ENCODE peak calls at places on chromosomes 11 and 22, in seven cellular contexts. One of them, this sample, is unnamed.

GRCh38 chr11:36594316-36594989 is at the start of gene IFTAP:
- DNase-seq in right atrium auricular region: peak
- DNase-seq in right lobe of liver: peak
- DNase-seq in AG04450: peak
- DNase-seq in astrocyte of the spinal cord: peak
- DNase-seq in stomach: peak
- DNase-seq in cardiac muscle cell: peak
- DNase-seq in this sample: no peak

GRCh38 chr11:2927851-2928604 is 1.2 kb downstream of the PHLDA2 start:
- DNase-seq in astrocyte of the spinal cord: peak
- DNase-seq in cardiac muscle cell: no peak
- DNase-seq in right lobe of liver: peak
- DNase-seq in stomach: no peak
- DNase-seq in right atrium auricular region: no peak
- DNase-seq in AG04450: no peak
- DNase-seq in this sample: peak

GRCh38 chr11:30128269-30128932 is 102.4 kb upstream of the FSHB start:
- DNase-seq in astrocyte of the spinal cord: peak
- DNase-seq in right lobe of liver: no peak
- DNase-seq in cardiac muscle cell: peak
- DNase-seq in AG04450: peak
- DNase-seq in right atrium auricular region: no peak
- DNase-seq in stomach: no peak
- DNase-seq in this sample: no peak

GRCh38 chr11:102187416-102188125 is 77.3 kb downstream of the YAP1 start:
- DNase-seq in AG04450: no peak
- DNase-seq in right lobe of liver: no peak
- DNase-seq in astrocyte of the spinal cord: peak
- DNase-seq in cardiac muscle cell: peak
- DNase-seq in stomach: no peak
- DNase-seq in right atrium auricular region: no peak
- DNase-seq in this sample: no peak

GRCh38 chr11:3341298-3341697 is 37.6 kb downstream of the ZNF195 start:
- DNase-seq in stomach: peak
- DNase-seq in AG04450: no peak
- DNase-seq in astrocyte of the spinal cord: peak
- DNase-seq in cardiac muscle cell: peak
- DNase-seq in right lobe of liver: no peak
- DNase-seq in right atrium auricular region: no peak
- DNase-seq in this sample: no peak

GRCh38 chr11:134037093-134037908 is 31.6 kb upstream of the JAM3 start:
- DNase-seq in right atrium auricular region: peak
- DNase-seq in cardiac muscle cell: peak
- DNase-seq in astrocyte of the spinal cord: peak
- DNase-seq in AG04450: peak
- DNase-seq in right lobe of liver: peak
- DNase-seq in stomach: peak
- DNase-seq in this sample: no peak

GRCh38 chr11:74682731-74683278 is 48.4 kb downstream of the CHRDL2 start:
- DNase-seq in right atrium auricular region: peak
- DNase-seq in AG04450: no peak
- DNase-seq in astrocyte of the spinal cord: no peak
- DNase-seq in cardiac muscle cell: no peak
- DNase-seq in stomach: no peak
- DNase-seq in right lobe of liver: no peak
- DNase-seq in this sample: peak

GRCh38 chr11:6067502-6067901 is 36.9 kb upstream of the OR56A1 start:
- DNase-seq in right atrium auricular region: no peak
- DNase-seq in right lobe of liver: no peak
- DNase-seq in cardiac muscle cell: no peak
- DNase-seq in AG04450: no peak
- DNase-seq in astrocyte of the spinal cord: no peak
- DNase-seq in stomach: no peak
- DNase-seq in this sample: no peak

GRCh38 chr11:87722756-87723599 is 452.3 kb downstream of the RAB38 start:
- DNase-seq in astrocyte of the spinal cord: no peak
- DNase-seq in right lobe of liver: no peak
- DNase-seq in AG04450: no peak
- DNase-seq in stomach: peak
- DNase-seq in right atrium auricular region: no peak
- DNase-seq in cardiac muscle cell: peak
- DNase-seq in this sample: no peak

GRCh38 chr11:126465573-126466287 is 110.2 kb downstream of the ST3GAL4 start:
- DNase-seq in cardiac muscle cell: no peak
- DNase-seq in right lobe of liver: no peak
- DNase-seq in AG04450: no peak
- DNase-seq in right atrium auricular region: no peak
- DNase-seq in astrocyte of the spinal cord: no peak
- DNase-seq in stomach: peak
- DNase-seq in this sample: no peak

GRCh38 chr11:96264364-96264763 is 78.6 kb downstream of the MAML2 start:
- DNase-seq in AG04450: no peak
- DNase-seq in astrocyte of the spinal cord: no peak
- DNase-seq in stomach: no peak
- DNase-seq in right lobe of liver: no peak
- DNase-seq in cardiac muscle cell: no peak
- DNase-seq in right atrium auricular region: no peak
- DNase-seq in this sample: no peak

GRCh38 chr22:46791201-46791731 is 28.8 kb downstream of the TBC1D22A start:
- DNase-seq in AG04450: no peak
- DNase-seq in stomach: peak
- DNase-seq in right lobe of liver: no peak
- DNase-seq in cardiac muscle cell: no peak
- DNase-seq in right atrium auricular region: peak
- DNase-seq in astrocyte of the spinal cord: peak
- DNase-seq in this sample: no peak

GRCh38 chr11:5655474-5655873 is 29.4 kb downstream of the TRIM5 start:
- DNase-seq in right atrium auricular region: no peak
- DNase-seq in cardiac muscle cell: no peak
- DNase-seq in stomach: no peak
- DNase-seq in right lobe of liver: no peak
- DNase-seq in AG04450: no peak
- DNase-seq in astrocyte of the spinal cord: no peak
- DNase-seq in this sample: no peak

GRCh38 chr11:125165111-125165663 is 636 bp downstream of the PKNOX2 start:
- DNase-seq in right lobe of liver: no peak
- DNase-seq in AG04450: no peak
- DNase-seq in right atrium auricular region: no peak
- DNase-seq in stomach: peak
- DNase-seq in cardiac muscle cell: peak
- DNase-seq in astrocyte of the spinal cord: peak
- DNase-seq in this sample: no peak

GRCh38 chr11:15967966-15968365 is 388.4 kb downstream of the SOX6 start:
- DNase-seq in astrocyte of the spinal cord: peak
- DNase-seq in stomach: no peak
- DNase-seq in AG04450: no peak
- DNase-seq in right atrium auricular region: no peak
- DNase-seq in cardiac muscle cell: no peak
- DNase-seq in right lobe of liver: no peak
- DNase-seq in this sample: no peak

GRCh38 chr11:111479666-111480065 is 32.5 kb downstream of the BTG4 start:
- DNase-seq in stomach: no peak
- DNase-seq in right lobe of liver: no peak
- DNase-seq in astrocyte of the spinal cord: no peak
- DNase-seq in right atrium auricular region: no peak
- DNase-seq in cardiac muscle cell: no peak
- DNase-seq in AG04450: no peak
- DNase-seq in this sample: no peak

GRCh38 chr22:50206599-50206998 is 5.8 kb downstream of the SELENOO start:
- DNase-seq in stomach: no peak
- DNase-seq in cardiac muscle cell: peak
- DNase-seq in right lobe of liver: peak
- DNase-seq in right atrium auricular region: peak
- DNase-seq in astrocyte of the spinal cord: no peak
- DNase-seq in AG04450: no peak
- DNase-seq in this sample: no peak

GRCh38 chr11:69716099-69716498 is 12.3 kb upstream of the FGF19 start:
- DNase-seq in AG04450: no peak
- DNase-seq in astrocyte of the spinal cord: no peak
- DNase-seq in cardiac muscle cell: no peak
- DNase-seq in right atrium auricular region: no peak
- DNase-seq in stomach: no peak
- DNase-seq in right lobe of liver: no peak
- DNase-seq in this sample: peak

GRCh38 chr11:69716891-69717747 is 13.3 kb upstream of the FGF19 start:
- DNase-seq in cardiac muscle cell: no peak
- DNase-seq in right lobe of liver: no peak
- DNase-seq in stomach: no peak
- DNase-seq in right atrium auricular region: no peak
- DNase-seq in AG04450: no peak
- DNase-seq in astrocyte of the spinal cord: no peak
- DNase-seq in this sample: no peak

GRCh38 chr11:69718912-69719311 is 15.1 kb upstream of the FGF19 start:
- DNase-seq in AG04450: no peak
- DNase-seq in cardiac muscle cell: no peak
- DNase-seq in right lobe of liver: no peak
- DNase-seq in astrocyte of the spinal cord: no peak
- DNase-seq in stomach: no peak
- DNase-seq in right atrium auricular region: no peak
- DNase-seq in this sample: no peak

GRCh38 chr11:69715446-69715845 is 11.6 kb upstream of the FGF19 start:
- DNase-seq in right atrium auricular region: no peak
- DNase-seq in right lobe of liver: no peak
- DNase-seq in stomach: no peak
- DNase-seq in astrocyte of the spinal cord: no peak
- DNase-seq in cardiac muscle cell: no peak
- DNase-seq in AG04450: no peak
- DNase-seq in this sample: no peak

DNA sequence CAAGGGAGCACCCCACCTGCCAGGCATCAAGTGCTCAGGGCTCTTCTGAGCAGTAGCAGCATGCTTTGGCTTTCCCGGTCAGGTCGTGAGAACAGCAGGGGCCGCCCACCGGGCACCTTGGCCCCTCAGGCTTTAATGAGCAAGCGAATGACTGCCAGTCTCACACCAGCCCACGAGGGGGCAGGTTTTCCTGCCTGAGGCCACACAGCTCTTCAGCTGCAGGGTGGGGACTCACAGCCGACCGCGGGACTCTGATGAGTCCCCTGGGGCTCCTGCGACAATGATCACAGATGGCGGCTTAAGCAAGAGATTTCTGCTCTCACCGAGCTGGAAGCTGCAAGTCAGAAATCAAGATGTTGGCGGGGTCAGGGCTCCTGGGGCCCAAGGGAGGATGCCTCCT is 14.3 kb upstream of the FGF19 start:
- DNase-seq in astrocyte of the spinal cord: peak
- DNase-seq in cardiac muscle cell: peak
- DNase-seq in AG04450: no peak
- DNase-seq in right atrium auricular region: no peak
- DNase-seq in stomach: no peak
- DNase-seq in right lobe of liver: no peak
- DNase-seq in this sample: no peak
- TF ChIP-seq CTCF in astrocyte of the spinal cord: peak
- TF ChIP-seq CTCF in cardiac muscle cell: peak
- TF ChIP-seq CTCF in AG04450: peak
- TF ChIP-seq CTCF in right atrium auricular region: no peak
- TF ChIP-seq CTCF in stomach: no peak
- TF ChIP-seq CTCF in right lobe of liver: peak
- TF ChIP-seq CTCF in this sample: peak

GRCh38 chr11:85602551-85603218 is 24.5 kb downstream of the DLG2 start:
- DNase-seq in cardiac muscle cell: no peak
- DNase-seq in stomach: no peak
- DNase-seq in right atrium auricular region: no peak
- DNase-seq in right lobe of liver: no peak
- DNase-seq in astrocyte of the spinal cord: no peak
- DNase-seq in AG04450: no peak
- DNase-seq in this sample: no peak

GRCh38 chr11:85595285-85595884 is 31.8 kb downstream of the DLG2 start:
- DNase-seq in right lobe of liver: no peak
- DNase-seq in stomach: no peak
- DNase-seq in astrocyte of the spinal cord: peak
- DNase-seq in AG04450: peak
- DNase-seq in right atrium auricular region: no peak
- DNase-seq in cardiac muscle cell: peak
- DNase-seq in this sample: no peak

GRCh38 chr11:85603220-85603619 is 23.9 kb downstream of the DLG2 start:
- DNase-seq in right lobe of liver: no peak
- DNase-seq in astrocyte of the spinal cord: no peak
- DNase-seq in AG04450: no peak
- DNase-seq in stomach: no peak
- DNase-seq in right atrium auricular region: no peak
- DNase-seq in cardiac muscle cell: no peak
- DNase-seq in this sample: no peak

GRCh38 chr11:85596886-85597285 is 30.3 kb downstream of the DLG2 start:
- DNase-seq in cardiac muscle cell: no peak
- DNase-seq in AG04450: no peak
- DNase-seq in stomach: no peak
- DNase-seq in right atrium auricular region: no peak
- DNase-seq in right lobe of liver: no peak
- DNase-seq in astrocyte of the spinal cord: no peak
- DNase-seq in this sample: no peak

GRCh38 chr11:85599083-85599482 is 28.1 kb downstream of the DLG2 start:
- DNase-seq in astrocyte of the spinal cord: no peak
- DNase-seq in right lobe of liver: no peak
- DNase-seq in right atrium auricular region: no peak
- DNase-seq in stomach: no peak
- DNase-seq in cardiac muscle cell: no peak
- DNase-seq in AG04450: no peak
- DNase-seq in this sample: no peak
- TF ChIP-seq CTCF in astrocyte of the spinal cord: no peak
- TF ChIP-seq CTCF in right lobe of liver: no peak
- TF ChIP-seq CTCF in right atrium auricular region: no peak
- TF ChIP-seq CTCF in stomach: no peak
- TF ChIP-seq CTCF in cardiac muscle cell: no peak
- TF ChIP-seq CTCF in AG04450: no peak
- TF ChIP-seq CTCF in this sample: no peak

GRCh38 chr11:65129649-65130441 is 4.5 kb downstream of the SYVN1 start:
- DNase-seq in right lobe of liver: peak
- DNase-seq in cardiac muscle cell: no peak
- DNase-seq in AG04450: no peak
- DNase-seq in stomach: no peak
- DNase-seq in right atrium auricular region: no peak
- DNase-seq in astrocyte of the spinal cord: no peak
- DNase-seq in this sample: peak
- TF ChIP-seq CTCF in right lobe of liver: no peak
- TF ChIP-seq CTCF in cardiac muscle cell: no peak
- TF ChIP-seq CTCF in AG04450: no peak
- TF ChIP-seq CTCF in stomach: no peak
- TF ChIP-seq CTCF in right atrium auricular region: no peak
- TF ChIP-seq CTCF in astrocyte of the spinal cord: no peak
- TF ChIP-seq CTCF in this sample: no peak

DNA sequence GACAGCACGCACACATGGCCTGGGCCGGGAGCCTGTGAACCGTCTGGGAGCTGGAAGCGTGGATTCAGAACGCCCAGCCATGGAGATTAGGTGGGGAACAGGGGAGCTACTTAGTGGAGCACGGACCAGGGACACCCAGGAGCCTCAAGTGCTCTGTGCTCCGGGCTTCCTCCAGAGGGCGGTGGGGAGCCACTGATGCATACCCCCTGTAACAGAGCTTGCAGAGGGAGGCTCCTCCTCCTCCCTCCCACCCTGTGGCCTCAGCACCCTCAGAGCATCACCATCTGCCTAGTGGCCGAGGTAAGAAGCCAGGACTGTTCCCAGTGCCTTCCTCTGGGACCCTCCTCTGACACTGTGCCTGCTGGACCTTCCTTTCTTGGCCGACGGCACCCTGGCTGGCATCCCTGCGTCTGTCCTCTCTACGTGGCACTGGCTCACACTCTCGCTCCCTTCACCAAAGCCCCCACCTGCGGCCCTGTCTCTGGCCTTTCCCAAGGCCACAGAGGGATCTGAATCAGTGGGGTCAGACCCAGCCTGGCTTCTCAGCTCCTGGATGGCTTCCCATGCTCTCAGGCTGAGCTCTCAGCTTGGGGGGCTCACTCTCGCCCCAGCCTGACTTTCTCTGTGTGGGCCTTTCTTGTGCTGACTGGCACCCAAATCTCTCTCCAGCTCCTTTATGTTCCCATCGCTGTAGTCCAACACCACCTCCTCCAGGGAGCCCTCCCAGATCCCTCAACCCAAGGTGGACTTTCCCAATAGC is 780.9 kb downstream of the BRD1 start:
- DNase-seq in right atrium auricular region: no peak
- DNase-seq in AG04450: no peak
- DNase-seq in cardiac muscle cell: peak
- DNase-seq in right lobe of liver: no peak
- DNase-seq in astrocyte of the spinal cord: no peak
- DNase-seq in stomach: no peak
- DNase-seq in this sample: no peak
- TF ChIP-seq CTCF in right atrium auricular region: peak
- TF ChIP-seq CTCF in AG04450: no peak
- TF ChIP-seq CTCF in cardiac muscle cell: no peak
- TF ChIP-seq CTCF in right lobe of liver: peak
- TF ChIP-seq CTCF in astrocyte of the spinal cord: peak
- TF ChIP-seq CTCF in stomach: no peak
- TF ChIP-seq CTCF in this sample: peak

This sample was measured in chondrocyte.